ENCODE peak calls at places on chromosomes 3 and 15, in ten cellular contexts. One of them, this sample, is unnamed.

GRCh38 chr3:69009559-69010410 is 3.7 kb downstream of the EOGT start:
- DNase-seq in transverse colon: no peak
- DNase-seq in heart right ventricle: no peak
- DNase-seq in stimulated activated CD8-positive, alpha-beta memory T cell treated with anti-CD3 and anti-CD28 coated beads, Interleukin-4, amount 100 ng/mL, for 4 hours: no peak
- DNase-seq in hypothalamus: no peak
- DNase-seq in C1 segment of cervical spinal cord: no peak
- DNase-seq in HEK293T: no peak
- DNase-seq in GM20000: no peak
- DNase-seq in lower leg skin: peak; percentile 33
- DNase-seq in lung: no peak
- DNase-seq in this sample: no peak

GRCh38 chr15:54374184-54374947 is 396.1 kb downstream of the UNC13C start:
- DNase-seq in transverse colon: no peak
- DNase-seq in heart right ventricle: no peak
- DNase-seq in stimulated activated CD8-positive, alpha-beta memory T cell treated with anti-CD3 and anti-CD28 coated beads, Interleukin-4, amount 100 ng/mL, for 4 hours: no peak
- DNase-seq in hypothalamus: no peak
- DNase-seq in C1 segment of cervical spinal cord: no peak
- DNase-seq in HEK293T: no peak
- DNase-seq in GM20000: no peak
- DNase-seq in lower leg skin: no peak
- DNase-seq in lung: no peak
- DNase-seq in this sample: no peak

GRCh38 chr3:127674099-127674792 is 1.5 kb downstream of the ABTB1 start:
- DNase-seq in transverse colon: no peak
- DNase-seq in heart right ventricle: no peak
- DNase-seq in stimulated activated CD8-positive, alpha-beta memory T cell treated with anti-CD3 and anti-CD28 coated beads, Interleukin-4, amount 100 ng/mL, for 4 hours: no peak
- DNase-seq in hypothalamus: no peak
- DNase-seq in C1 segment of cervical spinal cord: no peak
- DNase-seq in HEK293T: no peak
- DNase-seq in GM20000: no peak
- DNase-seq in lower leg skin: no peak
- DNase-seq in lung: no peak
- DNase-seq in this sample: no peak

GRCh38 chr3:40120816-40121215 is 188.7 kb upstream of the EIF1B start:
- DNase-seq in transverse colon: no peak
- DNase-seq in heart right ventricle: no peak
- DNase-seq in stimulated activated CD8-positive, alpha-beta memory T cell treated with anti-CD3 and anti-CD28 coated beads, Interleukin-4, amount 100 ng/mL, for 4 hours: no peak
- DNase-seq in hypothalamus: no peak
- DNase-seq in C1 segment of cervical spinal cord: peak; percentile 17
- DNase-seq in HEK293T: no peak
- DNase-seq in GM20000: no peak
- DNase-seq in lower leg skin: no peak
- DNase-seq in lung: no peak
- DNase-seq in this sample: no peak

GRCh38 chr3:132378048-132378762 is 39.1 kb upstream of the DNAJC13 start:
- DNase-seq in transverse colon: no peak
- DNase-seq in heart right ventricle: no peak
- DNase-seq in stimulated activated CD8-positive, alpha-beta memory T cell treated with anti-CD3 and anti-CD28 coated beads, Interleukin-4, amount 100 ng/mL, for 4 hours: no peak
- DNase-seq in hypothalamus: no peak
- DNase-seq in C1 segment of cervical spinal cord: no peak
- DNase-seq in HEK293T: no peak
- DNase-seq in GM20000: peak; percentile 50
- DNase-seq in lower leg skin: no peak
- DNase-seq in lung: no peak
- DNase-seq in this sample: no peak

GRCh38 chr3:185280572-185281365 is 26.9 kb upstream of the EHHADH start:
- DNase-seq in transverse colon: no peak
- DNase-seq in heart right ventricle: no peak
- DNase-seq in stimulated activated CD8-positive, alpha-beta memory T cell treated with anti-CD3 and anti-CD28 coated beads, Interleukin-4, amount 100 ng/mL, for 4 hours: no peak
- DNase-seq in hypothalamus: no peak
- DNase-seq in C1 segment of cervical spinal cord: no peak
- DNase-seq in HEK293T: peak; percentile 47
- DNase-seq in GM20000: peak; percentile 50
- DNase-seq in lower leg skin: no peak
- DNase-seq in lung: no peak
- DNase-seq in this sample: no peak

GRCh38 chr3:4709336-4709735 is 216.2 kb downstream of the ITPR1 start:
- DNase-seq in transverse colon: no peak
- DNase-seq in heart right ventricle: no peak
- DNase-seq in stimulated activated CD8-positive, alpha-beta memory T cell treated with anti-CD3 and anti-CD28 coated beads, Interleukin-4, amount 100 ng/mL, for 4 hours: no peak
- DNase-seq in hypothalamus: no peak
- DNase-seq in C1 segment of cervical spinal cord: no peak
- DNase-seq in HEK293T: no peak
- DNase-seq in GM20000: no peak
- DNase-seq in lower leg skin: no peak
- DNase-seq in lung: no peak
- DNase-seq in this sample: no peak

GRCh38 chr3:58351920-58352319 is 19.2 kb downstream of the PXK start:
- DNase-seq in transverse colon: no peak
- DNase-seq in heart right ventricle: no peak
- DNase-seq in stimulated activated CD8-positive, alpha-beta memory T cell treated with anti-CD3 and anti-CD28 coated beads, Interleukin-4, amount 100 ng/mL, for 4 hours: no peak
- DNase-seq in hypothalamus: no peak
- DNase-seq in C1 segment of cervical spinal cord: no peak
- DNase-seq in HEK293T: no peak
- DNase-seq in GM20000: no peak
- DNase-seq in lower leg skin: no peak
- DNase-seq in lung: no peak
- DNase-seq in this sample: no peak

GRCh38 chr15:22866066-22866465 is 27.6 kb downstream of the NIPA2 start:
- DNase-seq in transverse colon: no peak
- DNase-seq in heart right ventricle: no peak
- DNase-seq in stimulated activated CD8-positive, alpha-beta memory T cell treated with anti-CD3 and anti-CD28 coated beads, Interleukin-4, amount 100 ng/mL, for 4 hours: no peak
- DNase-seq in hypothalamus: no peak
- DNase-seq in C1 segment of cervical spinal cord: no peak
- DNase-seq in HEK293T: no peak
- DNase-seq in GM20000: no peak
- DNase-seq in lower leg skin: no peak
- DNase-seq in lung: no peak
- DNase-seq in this sample: no peak

GRCh38 chr3:122988507-122988906 is 39.1 kb downstream of the SEMA5B start:
- DNase-seq in transverse colon: no peak
- DNase-seq in heart right ventricle: no peak
- DNase-seq in stimulated activated CD8-positive, alpha-beta memory T cell treated with anti-CD3 and anti-CD28 coated beads, Interleukin-4, amount 100 ng/mL, for 4 hours: no peak
- DNase-seq in hypothalamus: no peak
- DNase-seq in C1 segment of cervical spinal cord: no peak
- DNase-seq in HEK293T: no peak
- DNase-seq in GM20000: no peak
- DNase-seq in lower leg skin: no peak
- DNase-seq in lung: no peak
- DNase-seq in this sample: no peak

GRCh38 chr3:178076718-178077117 is 459.5 kb upstream of the KCNMB2 start:
- DNase-seq in transverse colon: no peak
- DNase-seq in heart right ventricle: no peak
- DNase-seq in stimulated activated CD8-positive, alpha-beta memory T cell treated with anti-CD3 and anti-CD28 coated beads, Interleukin-4, amount 100 ng/mL, for 4 hours: no peak
- DNase-seq in hypothalamus: no peak
- DNase-seq in C1 segment of cervical spinal cord: no peak
- DNase-seq in HEK293T: no peak
- DNase-seq in GM20000: no peak
- DNase-seq in lower leg skin: no peak
- DNase-seq in lung: no peak
- DNase-seq in this sample: no peak

GRCh38 chr15:69823223-69823907 is 274.4 kb downstream of the TLE3 start:
- DNase-seq in transverse colon: no peak
- DNase-seq in heart right ventricle: no peak
- DNase-seq in stimulated activated CD8-positive, alpha-beta memory T cell treated with anti-CD3 and anti-CD28 coated beads, Interleukin-4, amount 100 ng/mL, for 4 hours: no peak
- DNase-seq in hypothalamus: no peak
- DNase-seq in C1 segment of cervical spinal cord: no peak
- DNase-seq in HEK293T: peak; percentile 58
- DNase-seq in GM20000: peak; percentile 30
- DNase-seq in lower leg skin: no peak
- DNase-seq in lung: no peak
- DNase-seq in this sample: no peak

GRCh38 chr3:126377211-126377610 is 17.5 kb upstream of the CFAP100 start:
- DNase-seq in transverse colon: no peak
- DNase-seq in heart right ventricle: no peak
- DNase-seq in stimulated activated CD8-positive, alpha-beta memory T cell treated with anti-CD3 and anti-CD28 coated beads, Interleukin-4, amount 100 ng/mL, for 4 hours: no peak
- DNase-seq in hypothalamus: no peak
- DNase-seq in C1 segment of cervical spinal cord: no peak
- DNase-seq in HEK293T: no peak
- DNase-seq in GM20000: no peak
- DNase-seq in lower leg skin: no peak
- DNase-seq in lung: no peak
- DNase-seq in this sample: no peak

GRCh38 chr15:63296195-63296594 is 18.8 kb downstream of the APH1B start:
- DNase-seq in transverse colon: no peak
- DNase-seq in heart right ventricle: no peak
- DNase-seq in stimulated activated CD8-positive, alpha-beta memory T cell treated with anti-CD3 and anti-CD28 coated beads, Interleukin-4, amount 100 ng/mL, for 4 hours: no peak
- DNase-seq in hypothalamus: no peak
- DNase-seq in C1 segment of cervical spinal cord: no peak
- DNase-seq in HEK293T: no peak
- DNase-seq in GM20000: no peak
- DNase-seq in lower leg skin: no peak
- DNase-seq in lung: no peak
- DNase-seq in this sample: no peak

GRCh38 chr15:47188766-47189507 is 528.4 kb upstream of the SEMA6D start:
- DNase-seq in transverse colon: no peak
- DNase-seq in heart right ventricle: no peak
- DNase-seq in stimulated activated CD8-positive, alpha-beta memory T cell treated with anti-CD3 and anti-CD28 coated beads, Interleukin-4, amount 100 ng/mL, for 4 hours: no peak
- DNase-seq in hypothalamus: no peak
- DNase-seq in C1 segment of cervical spinal cord: no peak
- DNase-seq in HEK293T: no peak
- DNase-seq in GM20000: no peak
- DNase-seq in lower leg skin: no peak
- DNase-seq in lung: no peak
- DNase-seq in this sample: no peak

GRCh38 chr3:160225181-160226025 is at the start of gene C3orf80:
- DNase-seq in transverse colon: peak; percentile 53
- DNase-seq in heart right ventricle: peak; percentile 41
- DNase-seq in stimulated activated CD8-positive, alpha-beta memory T cell treated with anti-CD3 and anti-CD28 coated beads, Interleukin-4, amount 100 ng/mL, for 4 hours: no peak
- DNase-seq in hypothalamus: peak; percentile 26
- DNase-seq in C1 segment of cervical spinal cord: peak; percentile 85
- DNase-seq in HEK293T: peak; percentile 77
- DNase-seq in GM20000: peak; percentile 80
- DNase-seq in lower leg skin: no peak
- DNase-seq in lung: peak; percentile 56
- DNase-seq in this sample: no peak

GRCh38 chr15:89646416-89647141 is 8.7 kb downstream of the KIF7 start:
- DNase-seq in transverse colon: no peak
- DNase-seq in heart right ventricle: no peak
- DNase-seq in stimulated activated CD8-positive, alpha-beta memory T cell treated with anti-CD3 and anti-CD28 coated beads, Interleukin-4, amount 100 ng/mL, for 4 hours: no peak
- DNase-seq in hypothalamus: no peak
- DNase-seq in C1 segment of cervical spinal cord: no peak
- DNase-seq in HEK293T: no peak
- DNase-seq in GM20000: no peak
- DNase-seq in lower leg skin: no peak
- DNase-seq in lung: no peak
- DNase-seq in this sample: no peak

GRCh38 chr15:59699810-59700431 is 10.8 kb upstream of the BNIP2 start:
- DNase-seq in transverse colon: no peak
- DNase-seq in heart right ventricle: no peak
- DNase-seq in stimulated activated CD8-positive, alpha-beta memory T cell treated with anti-CD3 and anti-CD28 coated beads, Interleukin-4, amount 100 ng/mL, for 4 hours: no peak
- DNase-seq in hypothalamus: no peak
- DNase-seq in C1 segment of cervical spinal cord: no peak
- DNase-seq in HEK293T: no peak
- DNase-seq in GM20000: no peak
- DNase-seq in lower leg skin: no peak
- DNase-seq in lung: no peak
- DNase-seq in this sample: no peak

GRCh38 chr3:77539677-77540076 is 499.8 kb downstream of the ROBO2 start:
- DNase-seq in transverse colon: no peak
- DNase-seq in heart right ventricle: no peak
- DNase-seq in stimulated activated CD8-positive, alpha-beta memory T cell treated with anti-CD3 and anti-CD28 coated beads, Interleukin-4, amount 100 ng/mL, for 4 hours: no peak
- DNase-seq in hypothalamus: no peak
- DNase-seq in C1 segment of cervical spinal cord: no peak
- DNase-seq in HEK293T: no peak
- DNase-seq in GM20000: no peak
- DNase-seq in lower leg skin: no peak
- DNase-seq in lung: no peak
- DNase-seq in this sample: no peak

GRCh38 chr15:41860049-41860828 is 21.6 kb downstream of the PLA2G4B start:
- DNase-seq in transverse colon: no peak
- DNase-seq in heart right ventricle: no peak
- DNase-seq in stimulated activated CD8-positive, alpha-beta memory T cell treated with anti-CD3 and anti-CD28 coated beads, Interleukin-4, amount 100 ng/mL, for 4 hours: no peak
- DNase-seq in hypothalamus: no peak
- DNase-seq in C1 segment of cervical spinal cord: no peak
- DNase-seq in HEK293T: no peak
- DNase-seq in GM20000: no peak
- DNase-seq in lower leg skin: no peak
- DNase-seq in lung: no peak
- DNase-seq in this sample: no peak

GRCh38 chr3:88031543-88032148 is 27.2 kb downstream of the CGGBP1 start:
- DNase-seq in transverse colon: no peak
- DNase-seq in heart right ventricle: no peak
- DNase-seq in stimulated activated CD8-positive, alpha-beta memory T cell treated with anti-CD3 and anti-CD28 coated beads, Interleukin-4, amount 100 ng/mL, for 4 hours: no peak
- DNase-seq in hypothalamus: no peak
- DNase-seq in C1 segment of cervical spinal cord: peak; percentile 6
- DNase-seq in HEK293T: no peak
- DNase-seq in GM20000: peak; percentile 36
- DNase-seq in lower leg skin: no peak
- DNase-seq in lung: no peak
- DNase-seq in this sample: peak; percentile 11

GRCh38 chr3:12916159-12916558 is 74.8 kb upstream of the RPL32 start:
- DNase-seq in transverse colon: peak; percentile 20
- DNase-seq in heart right ventricle: no peak
- DNase-seq in stimulated activated CD8-positive, alpha-beta memory T cell treated with anti-CD3 and anti-CD28 coated beads, Interleukin-4, amount 100 ng/mL, for 4 hours: no peak
- DNase-seq in hypothalamus: no peak
- DNase-seq in C1 segment of cervical spinal cord: no peak
- DNase-seq in HEK293T: no peak
- DNase-seq in GM20000: peak; percentile 51
- DNase-seq in lower leg skin: no peak
- DNase-seq in lung: no peak
- DNase-seq in this sample: peak; percentile 81

GRCh38 chr15:73323374-73323955 is 45.3 kb downstream of the HCN4 start:
- DNase-seq in transverse colon: no peak
- DNase-seq in heart right ventricle: no peak
- DNase-seq in stimulated activated CD8-positive, alpha-beta memory T cell treated with anti-CD3 and anti-CD28 coated beads, Interleukin-4, amount 100 ng/mL, for 4 hours: no peak
- DNase-seq in hypothalamus: no peak
- DNase-seq in C1 segment of cervical spinal cord: no peak
- DNase-seq in HEK293T: no peak
- DNase-seq in GM20000: no peak
- DNase-seq in lower leg skin: no peak
- DNase-seq in lung: no peak
- DNase-seq in this sample: no peak

GRCh38 chr3:122533931-122534334 is 19.2 kb upstream of the KPNA1 start:
- DNase-seq in transverse colon: no peak
- DNase-seq in heart right ventricle: no peak
- DNase-seq in stimulated activated CD8-positive, alpha-beta memory T cell treated with anti-CD3 and anti-CD28 coated beads, Interleukin-4, amount 100 ng/mL, for 4 hours: no peak
- DNase-seq in hypothalamus: no peak
- DNase-seq in C1 segment of cervical spinal cord: no peak
- DNase-seq in HEK293T: no peak
- DNase-seq in GM20000: peak; percentile 77
- DNase-seq in lower leg skin: no peak
- DNase-seq in lung: no peak
- DNase-seq in this sample: peak; percentile 57

GRCh38 chr3:46661776-46662766 is 31.4 kb downstream of the ALS2CL start:
- DNase-seq in transverse colon: peak; percentile 3
- DNase-seq in heart right ventricle: no peak
- DNase-seq in stimulated activated CD8-positive, alpha-beta memory T cell treated with anti-CD3 and anti-CD28 coated beads, Interleukin-4, amount 100 ng/mL, for 4 hours: no peak
- DNase-seq in hypothalamus: no peak
- DNase-seq in C1 segment of cervical spinal cord: no peak
- DNase-seq in HEK293T: no peak
- DNase-seq in GM20000: no peak
- DNase-seq in lower leg skin: peak; percentile 10
- DNase-seq in lung: no peak
- DNase-seq in this sample: no peak

GRCh38 chr3:138009476-138010272 is at the start of gene CLDN18:
- DNase-seq in transverse colon: no peak
- DNase-seq in heart right ventricle: no peak
- DNase-seq in stimulated activated CD8-positive, alpha-beta memory T cell treated with anti-CD3 and anti-CD28 coated beads, Interleukin-4, amount 100 ng/mL, for 4 hours: no peak
- DNase-seq in hypothalamus: no peak
- DNase-seq in C1 segment of cervical spinal cord: no peak
- DNase-seq in HEK293T: no peak
- DNase-seq in GM20000: no peak
- DNase-seq in lower leg skin: no peak
- DNase-seq in lung: peak; percentile 41
- DNase-seq in this sample: no peak

GRCh38 chr15:99486371-99487336 is 79.1 kb upstream of the MEF2A start:
- DNase-seq in transverse colon: peak; percentile 61
- DNase-seq in heart right ventricle: peak; percentile 89
- DNase-seq in stimulated activated CD8-positive, alpha-beta memory T cell treated with anti-CD3 and anti-CD28 coated beads, Interleukin-4, amount 100 ng/mL, for 4 hours: no peak
- DNase-seq in hypothalamus: peak; percentile 43
- DNase-seq in C1 segment of cervical spinal cord: peak; percentile 71
- DNase-seq in HEK293T: peak; percentile 60
- DNase-seq in GM20000: no peak
- DNase-seq in lower leg skin: peak; percentile 73
- DNase-seq in lung: peak; percentile 65
- DNase-seq in this sample: no peak

GRCh38 chr3:189233225-189233858 is 61.6 kb downstream of the TPRG1 start:
- DNase-seq in transverse colon: peak; percentile 64
- DNase-seq in heart right ventricle: peak; percentile 14
- DNase-seq in stimulated activated CD8-positive, alpha-beta memory T cell treated with anti-CD3 and anti-CD28 coated beads, Interleukin-4, amount 100 ng/mL, for 4 hours: no peak
- DNase-seq in hypothalamus: peak; percentile 4
- DNase-seq in C1 segment of cervical spinal cord: peak; percentile 82
- DNase-seq in HEK293T: peak; percentile 58
- DNase-seq in GM20000: peak; percentile 6
- DNase-seq in lower leg skin: peak; percentile 63
- DNase-seq in lung: peak; percentile 59
- DNase-seq in this sample: peak; percentile 6